ENCODE peak calls at places on chromosomes 3 and 15, in seven cellular contexts. I, C, X, S, B, Y and L are unnamed samples.

GRCh38 chr3:12870942-12871341 is 29.6 kb upstream of the RPL32 start:
- DNase-seq in Y (peak), X (no peak), B (no peak), C (no peak), S (no peak), I (no peak), L (peak)

GRCh38 chr3:15300318-15301078 is 31.9 kb downstream of the SH3BP5 start:
- DNase-seq in I (no peak), X (no peak), S (peak), B (no peak), Y (peak), C (no peak), L (no peak)

GRCh38 chr3:188348445-188349244 is 194.7 kb downstream of the LPP start:
- DNase-seq in S (peak), B (no peak), Y (peak), C (peak), I (no peak), X (no peak), L (peak)

GRCh38 chr3:113673593-113673992 is 22.8 kb downstream of the USF3 start:
- DNase-seq in I (no peak), C (no peak), Y (no peak), X (no peak), B (no peak), S (no peak), L (no peak)

GRCh38 chr3:66931286-66931685 is 66.8 kb upstream of the KBTBD8 start:
- DNase-seq in S (no peak), I (no peak), C (no peak), B (no peak), Y (no peak), X (no peak), L (no peak)

GRCh38 chr3:173065543-173065970 is 75.5 kb downstream of the SPATA16 start:
- DNase-seq in Y (peak), I (no peak), X (no peak), B (no peak), S (no peak), C (no peak), L (no peak)

GRCh38 chr15:71458089-71458660 is 342.9 kb downstream of the THSD4 start:
- DNase-seq in Y (no peak), B (no peak), I (no peak), S (no peak), C (no peak), X (no peak), L (no peak)

GRCh38 chr3:49238274-49239127 is 38.5 kb downstream of the C3orf62 start:
- DNase-seq in I (no peak), C (no peak), B (no peak), S (no peak), Y (peak), X (peak), L (no peak)

GRCh38 chr3:73503781-73504180 is 121.0 kb downstream of the PDZRN3 start:
- DNase-seq in X (no peak), Y (no peak), B (no peak), C (no peak), S (no peak), I (no peak), L (no peak)

GRCh38 chr3:143120716-143121239 is 1.2 kb downstream of the CHST2 start:
- DNase-seq in C (no peak), I (peak), X (peak), B (no peak), S (no peak), Y (peak), L (peak)